ENCODE peak calls at places on chromosome 10, in five cellular contexts. B, H, V, M and R are unnamed samples.
A peak's percentile ranks its signal among the peaks of the same experiment; 100 is the strongest.

GRCh38 chr10:133315847-133316246 is 7.1 kb downstream of the ZNF511 start:
- DNase-seq in B (no peak), H (no peak), V (no peak), M (no peak), R (peak; percentile 39)

GRCh38 chr10:78306358-78306757 is 272.7 kb downstream of the RPS24 start:
- DNase-seq in B (no peak), H (no peak), V (no peak), M (no peak), R (no peak)

GRCh38 chr10:13743101-13743693 is 156.4 kb downstream of the PRPF18 start:
- DNase-seq in B (no peak), H (no peak), V (peak; percentile 32), M (no peak), R (no peak)

GRCh38 chr10:60463726-60464125 is 74.1 kb upstream of the ANK3 start:
- DNase-seq in B (no peak), H (no peak), V (no peak), M (no peak), R (no peak)

GRCh38 chr10:92751827-92752226 is 62.1 kb downstream of the HHEX start:
- DNase-seq in B (no peak), H (no peak), V (no peak), M (no peak), R (no peak)

GRCh38 chr10:100614416-100614815 is 78.7 kb downstream of the HIF1AN start:
- DNase-seq in B (no peak), H (no peak), V (no peak), M (no peak), R (peak; percentile 55)

GRCh38 chr10:99344715-99345114 is 15.6 kb downstream of the CNNM1 start:
- DNase-seq in B (no peak), H (no peak), V (no peak), M (no peak), R (peak; percentile 54)

GRCh38 chr10:125721035-125721434 is 1.5 kb downstream of the EDRF1 start:
- DNase-seq in B (no peak), H (no peak), V (no peak), M (no peak), R (no peak)

GRCh38 chr10:88661018-88661417 is 3.2 kb upstream of the LIPF start:
- DNase-seq in B (no peak), H (no peak), V (no peak), M (no peak), R (no peak)

GRCh38 chr10:11242443-11243386 is 225.0 kb downstream of the CELF2 start:
- DNase-seq in B (no peak), H (no peak), V (no peak), M (no peak), R (no peak)

GRCh38 chr10:125022671-125023070 is 80.7 kb downstream of the ZRANB1 start:
- DNase-seq in B (no peak), H (no peak), V (no peak), M (no peak), R (no peak)

GRCh38 chr10:130877131-130877530 is 434.4 kb downstream of the TCERG1L start:
- DNase-seq in B (no peak), H (no peak), V (peak; percentile 11), M (no peak), R (peak; percentile 7)
- H3K9me3 ChIP-seq in B (peaks cover 22% of the 10 kb centered on the region), H (no peaks in the 10 kb centered on the region), V (no peaks in the 10 kb centered on the region), M (no peaks in the 10 kb centered on the region), R (no peaks in the 10 kb centered on the region)

GRCh38 chr10:29223311-29223710 is 65.6 kb upstream of the LYZL1 start:
- DNase-seq in B (no peak), H (no peak), V (no peak), M (no peak), R (no peak)

GRCh38 chr10:29229258-29229705 is 59.6 kb upstream of the LYZL1 start:
- DNase-seq in B (no peak), H (no peak), V (no peak), M (no peak), R (no peak)

DNA sequence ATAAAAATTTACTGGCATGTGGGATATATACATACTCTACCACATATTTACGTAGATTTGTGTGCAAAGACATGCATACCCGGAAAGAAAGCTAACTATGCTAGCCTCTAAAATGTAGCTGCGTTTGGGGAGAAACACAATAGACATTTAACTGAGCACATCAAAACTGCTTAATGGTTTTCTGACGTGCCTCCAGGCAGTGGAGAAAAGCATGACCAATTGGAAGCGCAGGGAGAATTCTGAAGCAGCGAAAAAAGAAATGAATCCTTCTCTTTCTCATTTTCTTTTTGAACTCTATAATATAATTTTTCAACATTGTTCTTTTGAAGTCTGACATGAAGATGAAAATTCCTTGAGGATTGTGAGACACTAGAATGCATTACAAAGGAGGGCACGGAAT is 60.3 kb upstream of the LYZL1 start:
- DNase-seq in B (no peak), H (no peak), V (no peak), M (no peak), R (no peak)
- H3K9me3 ChIP-seq in B (no peaks in the 10 kb centered on the region), H (no peaks in the 10 kb centered on the region), V (no peaks in the 10 kb centered on the region), M (no peaks in the 10 kb centered on the region), R (no peaks in the 10 kb centered on the region)

GRCh38 chr10:37268266-37268665 is 142.9 kb downstream of the ANKRD30A start:
- DNase-seq in B (no peak), H (no peak), V (no peak), M (no peak), R (no peak)
- H3K9me3 ChIP-seq in B (peaks cover 5% of the 10 kb centered on the region), H (no peaks in the 10 kb centered on the region), V (no peaks in the 10 kb centered on the region), M (no peaks in the 10 kb centered on the region), R (peaks cover 69% of the 10 kb centered on the region)

GRCh38 chr10:35440016-35440415 is 103.7 kb downstream of the CCNY start:
- DNase-seq in B (no peak), H (no peak), V (no peak), M (no peak), R (no peak)
- H3K9me3 ChIP-seq in B (peaks cover 15% of the 10 kb centered on the region), H (peaks cover 9% of the 10 kb centered on the region), V (peaks cover 12% of the 10 kb centered on the region), M (no peaks in the 10 kb centered on the region), R (peaks cover 45% of the 10 kb centered on the region)

GRCh38 chr10:1409359-1409750 is 328.0 kb downstream of the ADARB2 start:
- DNase-seq in B (no peak), H (no peak), V (no peak), M (no peak), R (no peak)

GRCh38 chr10:1411956-1412355 is 325.4 kb downstream of the ADARB2 start:
- DNase-seq in B (no peak), H (no peak), V (no peak), M (no peak), R (no peak)

GRCh38 chr10:1411451-1411850 is 325.9 kb downstream of the ADARB2 start:
- DNase-seq in B (no peak), H (no peak), V (no peak), M (no peak), R (no peak)

GRCh38 chr10:1410032-1410431 is 327.3 kb downstream of the ADARB2 start:
- DNase-seq in B (no peak), H (no peak), V (no peak), M (no peak), R (no peak)

DNA sequence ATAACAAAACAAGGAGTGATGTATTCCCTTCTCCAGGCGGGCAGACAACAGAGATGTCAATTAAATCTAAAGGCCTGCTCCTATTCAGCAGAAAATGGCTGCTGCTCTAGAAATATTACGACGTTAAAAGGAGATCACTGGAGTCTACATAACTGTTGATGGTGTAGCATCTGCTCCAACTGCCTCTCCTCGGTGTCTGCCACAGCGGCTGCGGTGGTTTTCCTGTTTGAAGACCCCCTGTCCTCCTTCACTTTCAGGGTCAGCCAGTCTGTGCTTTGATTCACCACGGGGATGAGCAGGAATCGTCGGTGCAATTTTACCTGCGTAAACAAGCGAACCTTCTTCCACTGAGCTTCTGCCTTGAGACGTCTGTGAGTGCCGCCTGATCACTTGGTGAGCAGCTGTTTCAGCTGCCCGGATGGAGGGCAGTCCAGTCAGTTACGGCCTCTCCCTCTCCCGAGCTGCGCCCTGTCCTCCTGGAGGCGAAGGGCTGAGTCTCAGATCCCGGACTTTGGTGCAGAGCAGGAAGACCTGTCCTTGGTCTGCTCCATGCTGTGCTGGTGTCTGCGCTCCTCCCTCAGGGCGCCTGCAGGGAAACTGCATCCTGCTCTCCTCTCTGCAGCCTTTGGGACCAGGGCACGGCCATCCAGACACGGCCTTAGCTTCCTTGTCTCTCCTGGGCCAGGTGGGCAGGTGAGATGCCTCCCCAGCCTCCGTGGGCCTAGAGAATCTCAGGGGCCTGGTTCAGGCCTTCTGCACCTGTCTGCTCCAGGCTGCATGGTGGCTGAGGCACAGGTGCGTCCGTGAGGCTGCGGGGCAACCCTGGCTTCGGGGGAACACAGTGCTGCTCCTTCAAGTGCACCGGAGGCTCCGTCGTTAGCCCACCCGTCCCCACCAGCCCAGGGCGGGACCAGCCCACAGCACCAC is 326.6 kb downstream of the ADARB2 start:
- DNase-seq in B (no peak), H (no peak), V (no peak), M (no peak), R (peak; percentile 35)
- H3K9me3 ChIP-seq in B (peaks cover 41% of the 10 kb centered on the region), H (no peaks in the 10 kb centered on the region), V (no peaks in the 10 kb centered on the region), M (no peaks in the 10 kb centered on the region), R (no peaks in the 10 kb centered on the region)

GRCh38 chr10:82160291-82160690 is 285.3 kb downstream of the NRG3 start:
- DNase-seq in B (no peak), H (no peak), V (no peak), M (no peak), R (no peak)
- H3K9me3 ChIP-seq in B (no peaks in the 10 kb centered on the region), H (no peaks in the 10 kb centered on the region), V (no peaks in the 10 kb centered on the region), M (no peaks in the 10 kb centered on the region), R (no peaks in the 10 kb centered on the region)